ENCODE peak calls at places on chromosomes 6 and 20, in seven cellular contexts. U is fibroblast of lung; J is HEK293T; K is foreskin melanocyte; C is prostate gland; T is smooth muscle cell of the brain vasculature; A is stimulated activated CD4-positive, alpha-beta T cell treated with anti-CD3 and anti-CD28 coated beads, Interleukin-12 subunit alpha, Interleukin-12 subunit beta, amount 100 ng/mL, for 48 hours. Z is an unnamed sample.

GRCh38 chr20:58623579-58624473 is 27.3 kb upstream of the STX16 start:
- DNase-seq in T (peak; percentile 98), K (peak; percentile 29), U (peak; percentile 98), J (peak; percentile 67), C (no peak), A (no peak), Z (no peak)

GRCh38 chr6:27230758-27231111 is 16.8 kb upstream of the PRSS16 start:
- DNase-seq in U (no peak), K (no peak), C (no peak), T (no peak), J (no peak), A (no peak), Z (no peak)

GRCh38 chr6:32937230-32937633 is 3.6 kb downstream of the HLA-DMB start:
- DNase-seq in A (no peak), J (no peak), K (no peak), C (no peak), U (no peak), T (no peak), Z (no peak)

GRCh38 chr6:89970609-89971337 is 76.5 kb downstream of the GJA10 start:
- DNase-seq in J (peak; percentile 66), K (no peak), T (no peak), U (peak; percentile 65), C (peak; percentile 40), A (no peak), Z (no peak)

GRCh38 chr20:47455133-47456040 is 46.3 kb upstream of the NCOA3 start:
- DNase-seq in J (no peak), C (peak; percentile 58), A (no peak), T (no peak), K (no peak), U (no peak), Z (no peak)

GRCh38 chr20:20731945-20732296 is 19.5 kb upstream of the RALGAPA2 start:
- DNase-seq in A (no peak), C (no peak), K (no peak), T (no peak), J (no peak), U (peak; percentile 49), Z (no peak)

GRCh38 chr6:147065786-147066185 is 138.4 kb upstream of the STXBP5 start:
- DNase-seq in J (no peak), T (no peak), K (no peak), U (no peak), C (no peak), A (no peak), Z (no peak)

GRCh38 chr6:15911753-15912504 is 217.0 kb upstream of the MYLIP start:
- DNase-seq in T (no peak), U (no peak), A (peak; percentile 35), C (no peak), J (no peak), K (no peak), Z (no peak)

GRCh38 chr6:37317312-37318038 is 36.3 kb upstream of the RNF8 start:
- DNase-seq in U (no peak), C (no peak), J (no peak), T (no peak), A (no peak), K (peak; percentile 85), Z (peak; percentile 80)

GRCh38 chr6:137727206-137727605 is 139.9 kb upstream of the TNFAIP3 start:
- DNase-seq in T (no peak), K (no peak), U (no peak), J (no peak), C (no peak), A (no peak), Z (no peak)

GRCh38 chr20:53654932-53655674 is 61.5 kb upstream of the ZNF217 start:
- DNase-seq in U (no peak), C (no peak), A (no peak), J (no peak), T (no peak), K (no peak), Z (peak; percentile 29)

GRCh38 chr6:33683051-33683571 is 28.4 kb downstream of the UQCC2 start:
- DNase-seq in J (no peak), T (no peak), K (peak; percentile 69), A (peak; percentile 28), C (no peak), U (peak; percentile 30), Z (no peak)

Z was measured in MM.1S.